ENCODE peak calls at places on chromosomes 13 and 19, in five cellular contexts. Q is activated naive CD8-positive, alpha-beta T cell treated with anti-CD3 and anti-CD28 coated beads for 36 hours; D is HuH-7; L is anterior cingulate cortex; V is Daoy. N is an unnamed sample.

GRCh38 chr13:101116381-101116780 is 299.9 kb downstream of the NALCN start:
- DNase-seq in Q (no peak), D (no peak), L (no peak), V (no peak), N (no peak)

GRCh38 chr13:105202384-105202783 is 1333.1 kb downstream of the EFNB2 start:
- DNase-seq in Q (no peak), D (no peak), L (no peak), V (no peak), N (no peak)

GRCh38 chr13:110006304-110006703 is 219.9 kb upstream of the IRS2 start:
- DNase-seq in Q (no peak), D (no peak), L (no peak), V (peak), N (no peak)

GRCh38 chr19:3968556-3969434 is 2.1 kb downstream of the DAPK3 start:
- DNase-seq in Q (no peak), D (peak), L (no peak), V (peak), N (peak)

GRCh38 chr19:46388311-46389095 is 24.9 kb downstream of the CCDC8 start:
- DNase-seq in Q (no peak), D (no peak), L (no peak), V (no peak), N (no peak)

GRCh38 chr19:45323671-45324081 is 1.0 kb upstream of the CKM start:
- DNase-seq in Q (no peak), D (no peak), L (peak), V (no peak), N (no peak)

GRCh38 chr19:51372649-51373504 is at the start of gene NKG7:
- DNase-seq in Q (peak), D (no peak), L (no peak), V (peak), N (no peak)

GRCh38 chr13:81171065-81171647 is 830.2 kb upstream of the SPRY2 start:
- DNase-seq in Q (no peak), D (no peak), L (no peak), V (no peak), N (no peak)

GRCh38 chr19:17784201-17785008 is 10.5 kb upstream of the B3GNT3 start:
- DNase-seq in Q (peak), D (peak), L (peak), V (peak), N (peak)

GRCh38 chr13:113655358-113656014 is 2.5 kb downstream of the ATP4B start:
- DNase-seq in Q (no peak), D (no peak), L (no peak), V (no peak), N (no peak)

GRCh38 chr13:24220086-24220703 is 59.7 kb downstream of the SPATA13 start:
- DNase-seq in Q (peak), D (peak), L (no peak), V (peak), N (peak)

GRCh38 chr13:45068036-45069001 is 52.0 kb upstream of the GTF2F2 start:
- DNase-seq in Q (no peak), D (no peak), L (no peak), V (no peak), N (no peak)

GRCh38 chr13:87398047-87398446 is 273.1 kb upstream of the SLITRK5 start:
- DNase-seq in Q (no peak), D (no peak), L (no peak), V (no peak), N (no peak)

GRCh38 chr13:28754698-28755545 is 36.2 kb upstream of the SLC46A3 start:
- DNase-seq in Q (no peak), D (no peak), L (no peak), V (no peak), N (no peak)

GRCh38 chr19:29503785-29504184 is 22.0 kb upstream of the VSTM2B start:
- DNase-seq in Q (no peak), D (no peak), L (no peak), V (no peak), N (no peak)

GRCh38 chr13:110312669-110313031 is 5.6 kb downstream of the COL4A2 start:
- DNase-seq in Q (no peak), D (no peak), L (no peak), V (peak), N (no peak)

GRCh38 chr13:23384111-23384510 is 49.4 kb downstream of the SACS start:
- DNase-seq in Q (no peak), D (no peak), L (no peak), V (peak), N (no peak)

GRCh38 chr13:108342369-108343289 is 73.1 kb downstream of the TNFSF13B start:
- DNase-seq in Q (no peak), D (no peak), L (no peak), V (no peak), N (no peak)

GRCh38 chr19:35498984-35499383 is 8.7 kb upstream of the KRTDAP start:
- DNase-seq in Q (no peak), D (no peak), L (no peak), V (no peak), N (no peak)

GRCh38 chr19:55809381-55810058 is 22.3 kb downstream of the NLRP11 start:
- DNase-seq in Q (peak), D (peak), L (peak), V (peak), N (peak)

GRCh38 chr19:45779231-45780145 is 2.8 kb downstream of the DMPK start:
- DNase-seq in Q (peak), D (peak), L (no peak), V (peak), N (no peak)

GRCh38 chr13:44296856-44297255 is 76.8 kb upstream of the SERP2 start:
- DNase-seq in Q (no peak), D (no peak), L (no peak), V (no peak), N (no peak)

GRCh38 chr13:33014291-33014690 is 1.9 kb upstream of the KL start:
- DNase-seq in Q (no peak), D (no peak), L (no peak), V (no peak), N (no peak)

GRCh38 chr13:45811891-45812583 is 39.5 kb downstream of the SIAH3 start:
- DNase-seq in Q (no peak), D (no peak), L (no peak), V (peak), N (no peak)

GRCh38 chr13:94620286-94620896 is 18.7 kb downstream of the GPR180 start:
- DNase-seq in Q (peak), D (no peak), L (no peak), V (peak), N (no peak)